ENCODE peak calls at places on chromosomes 13 and 19, in six cellular contexts. U is heart right ventricle, Y is AG10803, V is tibial nerve, F is Caco-2, D is transverse colon. X is an unnamed sample.

GRCh38 chr13:98957731-98958442 is 20.0 kb downstream of the DOCK9 start:
- DNase-seq in Y (no peak), U (no peak), F (no peak), D (no peak), V (no peak), X (no peak)

GRCh38 chr13:79171131-79172061 is 234.7 kb downstream of the RBM26 start:
- DNase-seq in V (no peak), U (no peak), D (no peak), F (no peak), Y (no peak), X (no peak)

GRCh38 chr19:13526552-13526951 is 20.3 kb upstream of the CACNA1A start:
- DNase-seq in D (no peak), Y (peak), V (no peak), U (no peak), F (no peak), X (peak)

GRCh38 chr13:29284726-29285125 is 310.8 kb downstream of the SLC7A1 start:
- DNase-seq in V (no peak), Y (no peak), D (no peak), F (no peak), U (no peak), X (peak)

GRCh38 chr13:109802936-109803335 is 16.6 kb upstream of the IRS2 start:
- DNase-seq in D (no peak), Y (no peak), V (no peak), U (no peak), F (no peak), X (no peak)

GRCh38 chr19:33818426-33818825 is 21.8 kb downstream of the KCTD15 start:
- DNase-seq in U (no peak), V (no peak), F (no peak), Y (no peak), D (no peak), X (no peak)

GRCh38 chr19:14474827-14475226 is 327 bp downstream of the PTGER1 start:
- DNase-seq in V (no peak), F (no peak), Y (no peak), U (no peak), D (no peak), X (no peak)

GRCh38 chr19:38213911-38214625 is 10.0 kb downstream of the DPF1 start:
- DNase-seq in D (no peak), F (no peak), V (no peak), Y (peak), U (no peak), X (peak)

GRCh38 chr19:458091-459042 is 2.5 kb downstream of the SHC2 start:
- DNase-seq in U (no peak), F (no peak), D (no peak), Y (no peak), V (no peak), X (no peak)

GRCh38 chr19:10184636-10185035 is 10.1 kb downstream of the DNMT1 start:
- DNase-seq in V (no peak), F (peak), U (no peak), D (no peak), Y (no peak), X (no peak)

GRCh38 chr19:38806371-38806770 is 6.4 kb downstream of the LGALS4 start:
- DNase-seq in V (no peak), U (no peak), Y (no peak), F (no peak), D (no peak), X (no peak)

GRCh38 chr13:76014618-76015315 is 378.6 kb downstream of the LMO7 start:
- DNase-seq in U (no peak), D (no peak), Y (peak), F (no peak), V (no peak), X (peak)

GRCh38 chr19:35268546-35269424 is at the start of gene USF2:
- DNase-seq in U (peak), F (peak), D (peak), V (no peak), Y (peak), X (peak)

GRCh38 chr13:98824376-98825160 is 72.1 kb upstream of the SLC15A1 start:
- DNase-seq in V (no peak), D (no peak), F (no peak), U (no peak), Y (no peak), X (peak)

GRCh38 chr19:19105365-19106060 is 32.8 kb downstream of the TMEM161A start:
- DNase-seq in F (peak), Y (peak), V (no peak), D (peak), U (peak), X (peak)

GRCh38 chr19:34494601-34495000 is 13.0 kb downstream of the WTIP start:
- DNase-seq in U (no peak), V (no peak), F (no peak), D (no peak), Y (no peak), X (no peak)

GRCh38 chr13:112325142-112325808 is 50.9 kb upstream of the SPACA7 start:
- DNase-seq in U (no peak), D (no peak), Y (no peak), F (no peak), V (no peak), X (no peak)

GRCh38 chr19:39363909-39364457 is 21.8 kb downstream of the SAMD4B start:
- DNase-seq in D (no peak), U (peak), Y (peak), F (no peak), V (peak), X (peak)

GRCh38 chr13:113110048-113110851 is 4.7 kb downstream of the F7 start:
- DNase-seq in V (no peak), U (no peak), D (no peak), F (peak), Y (peak), X (no peak)

DNA sequence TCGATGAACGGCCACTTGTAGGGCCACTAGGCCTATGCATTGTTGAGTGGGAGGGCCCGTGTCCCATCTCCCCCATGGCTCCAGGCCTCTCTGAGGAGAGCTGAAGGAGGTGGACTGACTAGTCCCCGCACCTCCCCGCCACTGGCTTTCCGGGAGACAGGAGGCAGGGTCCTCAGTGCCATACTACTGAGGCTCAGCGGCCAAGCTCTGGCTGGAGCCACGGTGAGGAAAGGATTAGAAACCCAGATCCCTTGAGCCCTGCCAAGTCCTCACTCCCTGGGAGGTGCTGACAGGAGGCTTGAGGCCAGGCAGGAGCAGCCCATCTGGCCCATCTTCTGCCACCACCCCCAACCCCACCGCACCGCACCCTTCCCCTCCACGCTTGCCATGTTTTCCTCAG is 29.0 kb downstream of the CCDC8 start:
- DNase-seq in F (peak), D (no peak), Y (no peak), V (no peak), U (peak), X (no peak)
- H3K4me3 ChIP-seq in F (no peak), D (no peak), Y (no peak), V (no peak), U (no peak), X (no peak)

GRCh38 chr13:72648513-72649065 is 78.8 kb downstream of the MZT1 start:
- DNase-seq in F (no peak), V (no peak), D (no peak), Y (no peak), U (no peak), X (no peak)
- TF ChIP-seq CTCF in F (no peak), V (no peak), D (no peak), Y (peak), U (no peak), X (no peak)

GRCh38 chr19:41998246-41999020 is 4.4 kb upstream of the ATP1A3 start:
- DNase-seq in F (no peak), Y (peak), D (peak), V (no peak), U (peak), X (peak)
- H3K4me3 ChIP-seq in F (no peak), Y (no peak), D (no peak), V (no peak), U (no peak), X (no peak)

GRCh38 chr19:1720237-1720636 is 33.1 kb upstream of the ONECUT3 start:
- DNase-seq in F (no peak), Y (no peak), V (no peak), D (no peak), U (no peak), X (no peak)
- TF ChIP-seq CTCF in F (no peak), Y (no peak), V (no peak), D (no peak), U (no peak), X (no peak)

DNA sequence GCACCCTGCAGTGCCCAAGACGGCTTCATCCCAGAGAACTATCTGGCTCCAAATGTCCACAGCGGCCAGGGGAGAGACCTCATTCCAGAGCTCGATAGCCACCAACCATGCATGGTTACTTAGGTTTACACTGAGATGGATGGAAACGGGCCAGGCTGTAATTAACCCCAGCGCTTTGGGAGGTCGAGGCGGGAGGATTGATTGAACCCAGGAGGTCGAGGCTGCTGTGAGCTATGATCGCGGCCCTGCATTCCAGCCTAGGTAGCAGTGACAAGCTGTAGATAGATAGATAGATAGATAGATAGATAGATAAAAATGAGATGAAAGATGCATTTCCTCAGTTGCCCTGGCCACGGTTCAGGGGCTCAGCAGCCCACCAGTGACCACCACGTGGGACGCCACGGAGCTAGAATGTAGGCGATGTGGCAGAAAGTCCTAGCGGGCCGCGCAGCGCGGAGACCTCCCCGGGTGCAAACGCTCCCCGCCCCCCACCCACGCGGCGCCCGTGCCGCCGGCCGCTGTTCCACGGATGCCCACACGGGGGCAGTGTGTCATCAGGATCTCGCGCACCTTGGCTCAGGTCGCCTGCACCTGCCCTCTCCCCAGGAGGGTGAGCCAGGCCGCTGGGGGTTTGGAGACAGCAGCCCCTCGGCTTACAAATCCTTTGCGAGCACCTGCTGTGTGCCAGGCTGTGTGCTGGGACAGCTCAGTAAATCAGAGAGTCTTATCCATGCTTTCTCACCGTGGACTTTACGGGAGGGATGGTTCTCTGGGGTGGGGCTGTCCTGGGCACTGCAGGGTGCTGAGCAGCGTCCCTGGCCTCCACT is 13.5 kb upstream of the TLE5 start:
- DNase-seq in D (peak), Y (no peak), F (peak), U (peak), V (no peak), X (no peak)
- H3K4me3 ChIP-seq in D (no peak), Y (peak), F (peak), U (no peak), V (no peak), X (no peak)

GRCh38 chr19:7925171-7925837 is 631 bp downstream of the CTXN1 start:
- DNase-seq in F (peak), U (peak), Y (peak), D (peak), V (no peak), X (peak)
- TF ChIP-seq CTCF in F (peak), U (peak), Y (peak), D (peak), V (peak), X (peak)

GRCh38 chr19:53147645-53148044 is 11.2 kb downstream of the ZNF347 start:
- DNase-seq in Y (no peak), U (no peak), V (no peak), F (no peak), D (no peak), X (no peak)
- H3K4me3 ChIP-seq in Y (no peak), U (no peak), V (no peak), F (no peak), D (no peak), X (no peak)

DNA sequence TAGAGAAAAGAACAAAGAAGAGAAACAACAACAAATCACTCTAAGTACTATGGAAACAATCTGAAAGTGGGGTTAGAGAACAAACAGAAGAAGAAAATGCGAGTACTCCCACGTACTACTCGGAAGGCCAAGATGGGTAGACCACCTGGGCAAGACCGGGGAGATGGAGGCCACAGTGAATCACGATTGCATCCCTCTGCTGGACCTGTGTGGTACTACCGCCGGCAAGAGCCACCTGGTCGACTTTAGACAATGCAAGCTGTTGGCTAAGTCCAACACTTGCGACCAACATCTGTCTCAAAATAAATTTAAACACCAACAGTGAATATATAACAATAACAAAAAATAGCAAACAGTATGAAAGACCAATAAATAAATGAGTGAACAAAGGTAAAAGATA is 45.5 kb upstream of the ZNF91 start:
- DNase-seq in D (no peak), U (no peak), Y (no peak), V (no peak), F (no peak), X (no peak)
- TF ChIP-seq CTCF in D (no peak), U (no peak), Y (peak), V (no peak), F (peak), X (peak)

GRCh38 chr19:17080441-17080803 is 4.8 kb downstream of the MYO9B start:
- DNase-seq in D (no peak), F (no peak), U (no peak), V (no peak), Y (no peak), X (no peak)
- H3K4me3 ChIP-seq in D (no peak), F (no peak), U (no peak), V (peak), Y (peak), X (peak)